ENCODE peak calls at places on chromosomes 5 and 9, in seven cellular contexts. Z is breast epithelium, Q is adrenal gland, R is mammary epithelial cell, A is uterus, H is AG04450, D is fibroblast of lung. N is an unnamed sample.

GRCh38 chr9:76321185-76321828 is 72.9 kb downstream of the RFK start:
- DNase-seq in Z (no peak), Q (no peak), R (no peak), A (no peak), H (peak; percentile 51), D (peak; percentile 93), N (peak; percentile 61)

GRCh38 chr5:156359452-156359851 is 32.5 kb downstream of the SGCD start:
- DNase-seq in Z (no peak), Q (no peak), R (no peak), A (no peak), H (peak; percentile 62), D (peak; percentile 90), N (peak; percentile 40)

GRCh38 chr9:110895141-110895912 is 142.9 kb downstream of the LPAR1 start:
- DNase-seq in Z (no peak), Q (no peak), R (no peak), A (peak; percentile 76), H (no peak), D (no peak), N (no peak)

GRCh38 chr5:73093943-73094342 is 26.4 kb upstream of the TMEM171 start:
- DNase-seq in Z (no peak), Q (peak; percentile 81), R (peak; percentile 79), A (no peak), H (no peak), D (peak; percentile 82), N (peak; percentile 40)

GRCh38 chr9:119273325-119273904 is 95.8 kb downstream of the BRINP1 start:
- DNase-seq in Z (no peak), Q (no peak), R (no peak), A (no peak), H (no peak), D (peak; percentile 37), N (no peak)

GRCh38 chr5:56481998-56482698 is 249.0 kb upstream of the ANKRD55 start:
- DNase-seq in Z (no peak), Q (no peak), R (no peak), A (no peak), H (no peak), D (no peak), N (no peak)

GRCh38 chr9:5263568-5264218 is 32.5 kb downstream of the INSL4 start:
- DNase-seq in Z (no peak), Q (no peak), R (peak; percentile 25), A (no peak), H (no peak), D (peak; percentile 13), N (peak; percentile 19)

GRCh38 chr9:79616013-79616412 is 44.2 kb downstream of the TLE4 start:
- DNase-seq in Z (no peak), Q (no peak), R (no peak), A (no peak), H (no peak), D (peak; percentile 36), N (no peak)

GRCh38 chr9:115261656-115262081 is 143.7 kb upstream of the TNC start:
- DNase-seq in Z (no peak), Q (no peak), R (peak; percentile 75), A (no peak), H (no peak), D (peak; percentile 56), N (no peak)

GRCh38 chr9:78029601-78030552 is 1.7 kb downstream of the GNAQ start:
- DNase-seq in Z (no peak), Q (peak; percentile 24), R (no peak), A (peak; percentile 27), H (no peak), D (peak; percentile 54), N (no peak)

GRCh38 chr9:78320875-78321496 is 24.1 kb downstream of the PSAT1 start:
- DNase-seq in Z (no peak), Q (no peak), R (no peak), A (no peak), H (no peak), D (no peak), N (no peak)

GRCh38 chr5:138138949-138139775 is at the start of gene NME5:
- DNase-seq in Z (peak; percentile 58), Q (peak; percentile 74), R (no peak), A (peak; percentile 34), H (no peak), D (peak; percentile 80), N (peak; percentile 44)

GRCh38 chr5:145466533-145466932 is 368.6 kb downstream of the PRELID2 start:
- DNase-seq in Z (no peak), Q (no peak), R (no peak), A (no peak), H (no peak), D (no peak), N (no peak)

GRCh38 chr9:134960701-134961181 is 43.0 kb upstream of the FCN1 start:
- DNase-seq in Z (peak; percentile 27), Q (no peak), R (no peak), A (no peak), H (no peak), D (no peak), N (no peak)

GRCh38 chr5:173663810-173664526 is 47.5 kb upstream of the BOD1 start:
- DNase-seq in Z (no peak), Q (peak; percentile 19), R (no peak), A (no peak), H (no peak), D (peak; percentile 25), N (no peak)

GRCh38 chr9:131837836-131838235 is 98.0 kb upstream of the RAPGEF1 start:
- DNase-seq in Z (no peak), Q (no peak), R (no peak), A (no peak), H (no peak), D (no peak), N (no peak)

GRCh38 chr9:133779516-133780403 is 41.6 kb upstream of the SARDH start:
- DNase-seq in Z (no peak), Q (no peak), R (no peak), A (no peak), H (no peak), D (no peak), N (no peak)

GRCh38 chr5:126445502-126446174 is 22.4 kb downstream of the GRAMD2B start:
- DNase-seq in Z (no peak), Q (no peak), R (peak; percentile 84), A (no peak), H (no peak), D (peak; percentile 65), N (no peak)

GRCh38 chr5:60677831-60678664 is 21.9 kb downstream of the DEPDC1B start:
- DNase-seq in Z (no peak), Q (no peak), R (peak; percentile 37), A (no peak), H (no peak), D (peak; percentile 36), N (peak; percentile 70)
- TF ChIP-seq CTCF in Z (no peak), Q (peak; percentile 50), R (peak; percentile 50), A (peak; percentile 24), H (peak; percentile 67), D (peak; percentile 53), N (peak; percentile 51)

DNA sequence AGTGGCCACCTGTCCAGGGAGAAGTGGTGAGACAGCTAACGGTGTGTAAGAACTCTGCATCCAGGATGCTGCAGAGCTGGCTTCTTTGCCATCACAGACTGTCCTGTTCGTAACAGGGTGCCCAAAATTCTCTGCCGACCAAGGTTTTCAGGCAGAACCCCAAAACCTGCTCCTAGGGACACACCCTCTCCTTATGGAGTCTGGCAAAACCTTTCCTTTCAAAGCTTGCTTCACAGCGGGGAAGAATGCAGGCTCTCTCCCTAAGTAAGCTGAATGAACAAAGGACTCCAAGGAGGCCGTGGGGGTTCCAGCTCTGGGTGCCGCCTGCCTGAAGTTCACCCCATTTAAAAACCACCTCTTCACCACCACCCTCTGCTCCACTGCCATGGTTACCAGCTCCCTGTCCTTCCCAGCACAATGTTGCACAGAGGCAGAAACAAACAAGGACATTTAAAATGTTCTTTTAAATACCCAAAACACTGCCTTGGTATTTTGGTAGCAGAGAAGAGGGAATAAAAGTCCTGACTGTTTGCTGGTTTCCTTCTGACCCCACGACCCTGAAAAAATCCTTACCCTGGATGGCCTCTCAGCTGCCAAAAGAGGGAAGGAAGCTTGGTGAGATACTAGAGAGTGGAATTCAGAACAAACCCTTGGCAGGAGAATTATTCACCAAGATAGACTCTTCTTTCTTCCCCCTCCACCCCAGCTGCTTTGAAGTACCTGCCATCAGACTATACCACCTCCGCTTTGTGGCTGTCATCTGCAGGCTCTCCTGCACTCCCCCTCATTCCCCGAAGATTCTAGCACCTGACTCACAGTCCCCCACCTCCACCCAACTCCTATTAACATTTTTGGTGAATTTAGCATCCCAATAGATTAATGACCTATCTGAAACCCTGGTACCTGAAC is 7.1 kb upstream of the KLF9 start:
- DNase-seq in Z (no peak), Q (no peak), R (no peak), A (peak; percentile 48), H (no peak), D (peak; percentile 64), N (peak; percentile 78)
- H3K4me3 ChIP-seq in Z (peak overlapping the region; percentile 39), Q (peak overlapping the region; percentile 70), R (no peak overlapping the region), A (peak overlapping the region; percentile 54), H (peak overlapping the region; percentile 74), D (peak overlapping the region; percentile 34), N (peak overlapping the region; percentile 67)

GRCh38 chr9:92714016-92714415 is 44.1 kb upstream of the IPPK start:
- DNase-seq in Z (no peak), Q (no peak), R (no peak), A (no peak), H (no peak), D (no peak), N (no peak)
- TF ChIP-seq CTCF in Z (no peak), Q (no peak), R (no peak), A (no peak), H (no peak), D (no peak), N (no peak)

GRCh38 chr5:177495243-177496060 is 2.0 kb downstream of the PDLIM7 start:
- DNase-seq in Z (no peak), Q (no peak), R (peak; percentile 56), A (peak; percentile 85), H (peak; percentile 85), D (peak; percentile 93), N (peak; percentile 95)

GRCh38 chr5:177493795-177494355 is 3.5 kb downstream of the PDLIM7 start:
- DNase-seq in Z (no peak), Q (no peak), R (no peak), A (no peak), H (no peak), D (no peak), N (no peak)

GRCh38 chr5:177492841-177493240 is 4.6 kb downstream of the PDLIM7 start:
- DNase-seq in Z (no peak), Q (no peak), R (no peak), A (no peak), H (no peak), D (no peak), N (no peak)

GRCh38 chr5:177496111-177497010 is 1.0 kb downstream of the PDLIM7 start:
- DNase-seq in Z (no peak), Q (peak; percentile 67), R (peak; percentile 83), A (peak; percentile 89), H (peak; percentile 92), D (peak; percentile 95), N (peak; percentile 95)

DNA sequence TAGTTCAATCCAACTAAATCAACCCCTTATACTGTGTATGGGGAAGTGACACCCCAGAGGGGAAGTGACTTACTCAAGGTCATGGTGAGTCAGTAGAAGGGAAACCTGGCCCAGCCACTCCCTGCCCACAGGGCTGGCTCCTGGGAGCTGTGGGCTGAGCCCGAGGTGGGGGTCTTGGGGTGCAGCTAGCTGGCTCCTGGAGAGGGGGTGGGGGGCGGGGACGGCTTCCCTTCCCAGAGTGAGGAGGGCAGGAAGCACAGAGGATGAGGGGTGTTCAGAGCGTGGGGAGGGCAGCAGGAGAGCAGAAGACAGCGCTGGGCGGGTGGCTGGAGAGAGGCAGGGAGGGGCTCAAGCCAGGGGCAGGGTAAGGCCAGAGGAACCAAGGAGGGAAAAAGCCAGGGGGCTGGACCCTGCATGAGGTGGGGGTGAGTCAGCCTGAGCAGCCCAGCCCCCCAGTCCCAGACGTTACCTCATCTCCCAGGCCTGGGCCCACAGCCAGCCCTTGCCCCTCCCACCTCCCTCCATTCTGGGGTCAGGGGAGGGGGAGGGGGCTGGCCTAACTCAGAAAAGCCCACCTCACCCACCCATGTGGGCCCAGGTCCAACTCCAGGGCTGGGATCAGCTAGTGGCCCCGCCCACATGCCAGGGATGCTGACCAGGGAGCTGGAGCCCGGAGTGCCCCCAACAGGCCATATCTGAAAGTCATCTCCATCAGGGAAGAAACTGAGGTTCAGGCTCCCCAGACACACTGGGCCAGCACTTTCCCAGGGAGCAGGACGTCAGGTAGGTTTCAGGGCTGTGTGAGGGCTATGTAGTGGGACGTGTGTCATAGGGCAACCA is 2.8 kb downstream of the PDLIM7 start:
- DNase-seq in Z (no peak), Q (peak; percentile 64), R (peak; percentile 89), A (peak; percentile 88), H (peak; percentile 85), D (peak; percentile 94), N (peak; percentile 91)
- H3K4me3 ChIP-seq in Z (peak overlapping the region; percentile 2), Q (no peak overlapping the region), R (peak overlapping the region; percentile 74), A (peak overlapping the region; percentile 74), H (peak overlapping the region; percentile 95), D (peak overlapping the region; percentile 29), N (peak overlapping the region; percentile 90)

N was measured in fibroblast of villous mesenchyme.